ENCODE peak calls at places on chromosome 2, in five cellular contexts. One of them, this sample, is unnamed.

GRCh38 chr2:152243723-152244122 is 68.2 kb upstream of the STAM2 start:
- DNase-seq in renal cortical epithelial cell: no peak
- DNase-seq in kidney glomerular epithelial cell: no peak
- DNase-seq in endothelial cell: no peak
- DNase-seq in NCI-H2171 treated with DMSO at 0.1 percent for 48 hours: no peak
- DNase-seq in this sample: no peak

GRCh38 chr2:231361701-231362588 is 33.6 kb upstream of the B3GNT7 start:
- DNase-seq in NCI-H2171 treated with DMSO at 0.1 percent for 48 hours: no peak
- DNase-seq in endothelial cell: no peak
- DNase-seq in kidney glomerular epithelial cell: no peak
- DNase-seq in renal cortical epithelial cell: no peak
- DNase-seq in this sample: no peak

GRCh38 chr2:38374978-38375377 is 2.1 kb downstream of the ATL2 start:
- DNase-seq in endothelial cell: no peak
- DNase-seq in renal cortical epithelial cell: peak; percentile 50
- DNase-seq in NCI-H2171 treated with DMSO at 0.1 percent for 48 hours: no peak
- DNase-seq in kidney glomerular epithelial cell: no peak
- DNase-seq in this sample: no peak

GRCh38 chr2:237403024-237403882 is 10.7 kb downstream of the COL6A3 start:
- DNase-seq in NCI-H2171 treated with DMSO at 0.1 percent for 48 hours: no peak
- DNase-seq in kidney glomerular epithelial cell: no peak
- DNase-seq in endothelial cell: no peak
- DNase-seq in renal cortical epithelial cell: no peak
- DNase-seq in this sample: no peak

GRCh38 chr2:68994864-68995263 is 18.1 kb upstream of the ANTXR1 start:
- DNase-seq in NCI-H2171 treated with DMSO at 0.1 percent for 48 hours: no peak
- DNase-seq in kidney glomerular epithelial cell: no peak
- DNase-seq in renal cortical epithelial cell: no peak
- DNase-seq in endothelial cell: no peak
- DNase-seq in this sample: no peak

GRCh38 chr2:225993430-225993829 is 593.9 kb downstream of the NYAP2 start:
- DNase-seq in renal cortical epithelial cell: no peak
- DNase-seq in NCI-H2171 treated with DMSO at 0.1 percent for 48 hours: no peak
- DNase-seq in kidney glomerular epithelial cell: no peak
- DNase-seq in endothelial cell: no peak
- DNase-seq in this sample: no peak

GRCh38 chr2:8204691-8205090 is 477.2 kb upstream of the ID2 start:
- DNase-seq in endothelial cell: no peak
- DNase-seq in NCI-H2171 treated with DMSO at 0.1 percent for 48 hours: no peak
- DNase-seq in renal cortical epithelial cell: no peak
- DNase-seq in kidney glomerular epithelial cell: no peak
- DNase-seq in this sample: no peak

GRCh38 chr2:9908639-9909038 is 42.9 kb upstream of the GRHL1 start:
- DNase-seq in endothelial cell: no peak
- DNase-seq in NCI-H2171 treated with DMSO at 0.1 percent for 48 hours: no peak
- DNase-seq in kidney glomerular epithelial cell: no peak
- DNase-seq in renal cortical epithelial cell: no peak
- DNase-seq in this sample: no peak

GRCh38 chr2:113791697-113792590 is 35.5 kb upstream of the SLC35F5 start:
- DNase-seq in renal cortical epithelial cell: peak; percentile 100
- DNase-seq in NCI-H2171 treated with DMSO at 0.1 percent for 48 hours: no peak
- DNase-seq in kidney glomerular epithelial cell: peak; percentile 99
- DNase-seq in endothelial cell: no peak
- DNase-seq in this sample: peak; percentile 97